ENCODE peak calls at places on chromosomes 12 and 14, in six cellular contexts. U is HepG2, Y is H1, S is K562, M is SK-N-SH, K is GM12878. L is an unnamed sample.
A peak's percentile ranks its signal among the peaks of the same experiment; 100 is the strongest.

GRCh38 chr12:79415754-79416435 is 274.9 kb downstream of the PAWR start:
- DNase-seq in M (no peak), S (no peak), Y (no peak), K (no peak), U (peak; percentile 42), L (no peak)

GRCh38 chr12:116647802-116648201 is 88.6 kb downstream of the MAP1LC3B2 start:
- DNase-seq in S (no peak), U (no peak), K (no peak), Y (no peak), M (no peak), L (no peak)

GRCh38 chr14:65103150-65103760 is 938 bp upstream of the MAX start:
- DNase-seq in K (no peak), M (peak; percentile 23), U (peak; percentile 24), Y (no peak), S (no peak), L (peak; percentile 33)

GRCh38 chr12:104215638-104216297 is at the start of gene TXNRD1:
- DNase-seq in U (peak; percentile 30), S (peak; percentile 87), M (no peak), Y (peak; percentile 64), K (peak; percentile 19), L (peak; percentile 82)

GRCh38 chr14:66078031-66078430 is 408.1 kb upstream of the CCDC196 start:
- DNase-seq in S (no peak), M (no peak), K (no peak), Y (no peak), U (no peak), L (no peak)

GRCh38 chr14:52356025-52356424 is 41.9 kb downstream of the PTGER2 start:
- DNase-seq in U (no peak), Y (no peak), S (no peak), K (no peak), M (no peak), L (no peak)

GRCh38 chr12:126831115-126831514 is 1435.9 kb upstream of the TMEM132C start:
- DNase-seq in K (no peak), M (no peak), Y (no peak), S (no peak), U (no peak), L (no peak)

GRCh38 chr14:88063807-88064206 is 58.9 kb downstream of the GPR65 start:
- DNase-seq in U (no peak), S (peak; percentile 10), M (no peak), K (no peak), Y (no peak), L (no peak)

GRCh38 chr12:100920493-100920892 is 125.9 kb downstream of the ANO4 start:
- DNase-seq in M (no peak), S (no peak), Y (no peak), K (no peak), U (no peak), L (no peak)

GRCh38 chr14:71169861-71170260 is 262.6 kb downstream of the PCNX1 start:
- DNase-seq in K (no peak), M (no peak), U (no peak), Y (no peak), S (no peak), L (no peak)

GRCh38 chr12:102958073-102958829 is 777 bp downstream of the ASCL1 start:
- DNase-seq in S (no peak), M (peak; percentile 80), Y (no peak), U (no peak), K (no peak), L (no peak)

GRCh38 chr12:57889541-57889989 is 43.0 kb upstream of the CTDSP2 start:
- DNase-seq in S (no peak), K (no peak), M (no peak), Y (no peak), U (no peak), L (no peak)

GRCh38 chr14:98176910-98177309 is 1095.1 kb downstream of the BCL11B start:
- DNase-seq in S (no peak), K (no peak), Y (no peak), M (no peak), U (no peak), L (no peak)
- H3K4me3 ChIP-seq in S (no peak overlapping the region), K (no peak overlapping the region), Y (no peak overlapping the region), M (no peak overlapping the region), U (no peak overlapping the region), L (no peak overlapping the region)

DNA sequence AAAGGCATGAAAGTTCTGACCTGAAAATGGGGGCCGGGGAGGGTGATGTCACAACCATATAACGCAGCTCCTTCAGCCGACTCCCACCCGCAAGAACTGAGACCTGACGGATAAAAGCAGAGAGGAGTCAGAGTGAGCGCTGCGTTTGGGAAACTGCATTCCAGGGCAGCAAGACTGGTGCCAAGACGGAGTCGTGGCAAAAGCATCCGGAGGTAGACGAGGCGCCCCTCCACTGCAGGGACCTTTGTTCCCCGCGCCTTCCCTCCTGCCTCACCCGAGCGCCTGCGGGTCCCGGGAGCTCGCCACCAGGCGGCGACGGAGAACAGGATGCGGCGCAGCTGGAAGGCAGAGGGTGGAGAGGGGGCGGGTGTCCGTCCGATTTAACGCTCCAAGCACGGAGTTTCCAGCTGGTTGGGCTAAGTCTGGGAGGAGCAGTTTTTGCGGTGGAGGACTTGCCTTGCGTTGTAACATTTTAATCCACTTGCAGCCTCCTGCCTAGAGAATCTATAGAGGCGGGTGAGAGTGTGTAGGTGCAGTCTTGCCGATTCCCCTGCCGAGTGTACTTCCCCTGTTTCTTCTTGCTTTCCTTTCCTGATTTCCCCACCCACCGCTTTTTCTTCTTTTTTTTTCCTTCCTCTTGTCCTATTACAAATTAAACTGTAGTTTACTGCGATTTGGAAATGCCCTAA is 1.2 kb upstream of the CPNE8 start:
- DNase-seq in Y (peak; percentile 65), K (peak; percentile 56), S (peak; percentile 71), M (peak; percentile 91), U (peak; percentile 45), L (peak; percentile 62)
- TF ChIP-seq POLR2AphosphoS5 in Y (peak; percentile 59), K (no peak), S (no peak), M (no peak), U (no peak), L (no peak)

DNA sequence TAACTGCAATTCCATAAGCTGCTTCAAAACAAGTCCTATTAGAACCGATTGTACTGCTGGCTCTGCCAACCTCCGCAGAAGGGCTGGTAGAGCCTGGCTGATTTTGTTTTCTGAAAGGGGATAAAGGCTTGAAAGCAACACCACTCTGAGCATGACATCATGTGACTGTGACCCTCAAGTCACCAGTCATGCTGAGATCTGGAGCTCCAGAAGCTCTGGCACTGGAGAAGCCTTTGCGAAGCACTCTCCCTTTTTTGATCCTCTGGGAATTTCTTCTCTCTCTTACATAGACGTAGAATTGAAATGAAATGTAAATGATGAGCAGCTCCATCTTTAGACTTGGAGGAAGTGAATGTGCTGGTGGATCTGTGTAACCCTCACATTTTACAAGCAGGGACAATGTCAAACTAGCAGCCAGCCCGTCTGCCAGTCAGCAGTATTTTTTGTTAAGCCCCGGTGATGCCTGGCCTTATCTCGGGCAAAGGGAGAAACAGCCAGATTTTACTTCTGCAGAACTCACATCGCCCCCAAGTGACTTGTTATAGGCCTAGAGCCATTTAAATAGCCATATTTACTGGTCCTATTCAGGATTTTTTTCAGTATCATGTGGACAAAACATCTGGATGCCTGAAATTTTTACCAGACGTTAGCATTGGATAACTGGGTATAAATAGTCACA is 112.1 kb upstream of the NPAS3 start:
- DNase-seq in Y (no peak), U (no peak), S (no peak), K (no peak), M (peak; percentile 25), L (no peak)
- TF ChIP-seq GABPA in Y (no peak), U (no peak), S (no peak), K (no peak), M (no peak), L (no peak)

GRCh38 chr12:8146416-8146771 is 10.4 kb upstream of the ZNF705A start:
- DNase-seq in M (no peak), U (no peak), Y (no peak), S (no peak), K (no peak), L (no peak)
- H3K4me3 ChIP-seq in M (no peak overlapping the region), U (no peak overlapping the region), Y (no peak overlapping the region), S (no peak overlapping the region), K (no peak overlapping the region), L (no peak overlapping the region)

GRCh38 chr14:73027546-73027945 is 640 bp upstream of the ZFYVE1 start:
- DNase-seq in K (no peak), Y (no peak), M (no peak), U (no peak), S (no peak), L (no peak)

GRCh38 chr14:73025544-73025943 is 1.4 kb downstream of the ZFYVE1 start:
- DNase-seq in M (no peak), U (no peak), S (no peak), Y (no peak), K (no peak), L (no peak)

GRCh38 chr14:73026243-73026844 is 562 bp downstream of the ZFYVE1 start:
- DNase-seq in Y (no peak), K (no peak), U (no peak), M (no peak), S (no peak), L (no peak)

GRCh38 chr14:73027984-73028383 is 1.1 kb upstream of the ZFYVE1 start:
- DNase-seq in K (no peak), Y (no peak), S (no peak), U (no peak), M (no peak), L (no peak)

GRCh38 chr14:73026845-73027542 is at the start of gene ZFYVE1:
- DNase-seq in K (peak; percentile 94), S (peak; percentile 90), U (peak; percentile 96), Y (peak; percentile 98), M (peak; percentile 93), L (peak; percentile 90)
- TF ChIP-seq POLR2AphosphoS5 in K (peak; percentile 55), S (no peak), U (peak; percentile 75), Y (peak; percentile 78), M (peak; percentile 93), L (no peak)

GRCh38 chr12:59677857-59678256 is 82.0 kb downstream of the SLC16A7 start:
- DNase-seq in M (no peak), U (no peak), K (no peak), Y (no peak), S (no peak), L (no peak)

GRCh38 chr12:59678759-59679411 is 83.1 kb downstream of the SLC16A7 start:
- DNase-seq in S (no peak), U (no peak), M (no peak), Y (no peak), K (no peak), L (no peak)
- TF ChIP-seq GABPA in S (no peak), U (no peak), M (no peak), Y (no peak), K (no peak), L (no peak)

DNA sequence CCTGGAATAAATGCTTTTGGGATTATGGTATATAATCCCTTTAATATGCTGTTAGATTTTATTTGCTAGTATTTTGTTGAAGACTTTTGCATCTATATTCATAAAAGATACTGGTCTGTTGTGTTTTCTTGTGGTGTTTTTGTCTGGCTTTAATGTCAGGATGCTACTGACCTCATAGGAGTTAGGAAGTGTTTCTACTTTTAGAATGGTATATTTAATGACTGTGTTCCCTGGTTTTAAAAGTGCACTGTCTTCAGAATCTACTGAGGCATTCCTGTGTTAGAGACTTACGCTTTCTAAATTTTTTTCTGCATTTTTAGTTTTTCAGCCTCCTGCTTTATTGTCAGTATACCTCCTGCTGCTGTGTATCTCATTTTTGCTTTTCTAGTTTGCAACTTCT is 51.6 kb downstream of the ARHGAP5 start:
- DNase-seq in Y (no peak), S (no peak), M (no peak), U (no peak), K (no peak), L (no peak)
- H3K4me3 ChIP-seq in Y (no peak overlapping the region), S (no peak overlapping the region), M (no peak overlapping the region), U (no peak overlapping the region), K (no peak overlapping the region), L (no peak overlapping the region)

DNA sequence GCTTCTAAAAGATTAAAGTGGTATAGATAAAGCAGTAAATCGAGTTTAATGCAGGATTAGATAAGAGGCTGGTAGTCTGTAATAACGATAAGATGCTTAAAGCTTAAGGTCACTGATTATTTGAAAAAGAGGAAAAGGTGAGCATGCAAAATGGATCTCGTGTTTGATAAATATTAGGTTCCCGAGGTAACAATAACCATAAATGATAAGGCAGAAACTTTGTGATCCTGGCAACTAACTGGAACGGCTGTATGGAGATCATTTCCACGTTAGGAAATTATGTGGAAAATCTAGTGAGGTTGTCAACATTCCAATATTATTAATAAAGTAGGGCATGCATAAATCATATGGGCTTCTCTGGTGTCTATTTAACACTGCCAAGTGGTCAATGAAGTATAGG is 255.5 kb downstream of the EFCAB11 start:
- DNase-seq in K (no peak), S (no peak), M (no peak), U (no peak), Y (no peak), L (no peak)
- TF ChIP-seq POLR2AphosphoS5 in K (no peak), S (no peak), M (no peak), U (no peak), Y (no peak), L (no peak)

L was measured in HL-60.